ENCODE peak calls at places on chromosomes 3 and 15, in nine cellular contexts. Z is SHP77; N is T-cell; Y is NCI-H2029 treated with DMSO at 0.1 percent for 48 hours; B is psoas muscle; L is CD8-positive, alpha-beta T cell; S is foreskin keratinocyte; C is NCI-H1092; P is SK-MEL-5. T is an unnamed sample.

GRCh38 chr15:48433226-48433886 is 102.1 kb downstream of the DUT start:
- DNase-seq in Z (no peak), N (no peak), Y (no peak), B (no peak), L (no peak), S (no peak), C (no peak), P (peak; percentile 79), T (no peak)

GRCh38 chr15:101063891-101064794 is 145.0 kb downstream of the LRRK1 start:
- DNase-seq in Z (no peak), N (no peak), Y (no peak), B (no peak), L (no peak), S (no peak), C (no peak), P (no peak), T (no peak)

GRCh38 chr3:58358092-58358491 is 25.4 kb downstream of the PXK start:
- DNase-seq in Z (no peak), N (no peak), Y (no peak), B (no peak), L (no peak), S (no peak), C (no peak), P (no peak), T (no peak)

GRCh38 chr3:56290376-56290775 is 177.9 kb downstream of the ERC2 start:
- DNase-seq in Z (no peak), N (no peak), Y (no peak), B (no peak), L (no peak), S (no peak), C (no peak), P (no peak), T (no peak)

GRCh38 chr3:153706706-153707105 is 414.5 kb upstream of the ARHGEF26 start:
- DNase-seq in Z (no peak), N (no peak), Y (no peak), B (no peak), L (no peak), S (no peak), C (no peak), P (no peak), T (no peak)

GRCh38 chr3:12919205-12919604 is 77.8 kb upstream of the RPL32 start:
- DNase-seq in Z (no peak), N (no peak), Y (no peak), B (no peak), L (no peak), S (no peak), C (no peak), P (no peak), T (no peak)

GRCh38 chr3:189629803-189630455 is 1.3 kb upstream of the TP63 start:
- DNase-seq in Z (no peak), N (no peak), Y (no peak), B (peak; percentile 57), L (no peak), S (no peak), C (no peak), P (no peak), T (no peak)

GRCh38 chr15:34810455-34811146 is 15.3 kb upstream of the ACTC1 start:
- DNase-seq in Z (no peak), N (no peak), Y (no peak), B (no peak), L (no peak), S (peak; percentile 91), C (no peak), P (no peak), T (no peak)

GRCh38 chr3:93906245-93906644 is 67.5 kb downstream of the PROS1 start:
- DNase-seq in Z (no peak), N (no peak), Y (no peak), B (no peak), L (no peak), S (no peak), C (no peak), P (no peak), T (no peak)

T was measured in activated T-helper 2 cell treated with anti-CD3 and anti-CD28 coated beads, Interferon-gamma antibody, Interleukin-2, Interleukin-4, amounts not matched to agents 10 μg/mL and 5 μg/mL and 100 μg/mL, durations not matched to agents 14 hours and 24 hours and 36 hours.